ENCODE peak calls at places on chromosomes 11 and 22, in five cellular contexts. M, D, E, S and G are unnamed samples.
A peak's percentile ranks its signal among the peaks of the same experiment; 100 is the strongest.

GRCh38 chr11:57566564-57567209 is 785 bp downstream of the UBE2L6 start:
- DNase-seq in E (no peak), M (no peak), D (no peak), S (no peak), G (peak; percentile 38)

GRCh38 chr11:119752946-119753345 is 23.9 kb upstream of the NECTIN1 start:
- DNase-seq in S (no peak), E (no peak), M (no peak), D (no peak), G (no peak)

GRCh38 chr11:45859661-45860140 is 12.4 kb downstream of the CRY2 start:
- DNase-seq in S (no peak), M (no peak), D (peak; percentile 98), E (no peak), G (peak; percentile 87)

GRCh38 chr11:69615545-69616278 is 25.2 kb upstream of the CCND1 start:
- DNase-seq in E (no peak), D (no peak), M (no peak), S (no peak), G (peak; percentile 72)

GRCh38 chr22:30159561-30160353 is 79.5 kb downstream of the HORMAD2 start:
- DNase-seq in M (no peak), S (no peak), E (no peak), D (no peak), G (no peak)

GRCh38 chr22:19978748-19979147 is 37.1 kb upstream of the TXNRD2 start:
- DNase-seq in S (no peak), M (no peak), D (no peak), E (no peak), G (no peak)

GRCh38 chr11:85821636-85822035 is 10.7 kb upstream of the SYTL2 start:
- DNase-seq in D (no peak), M (no peak), E (no peak), S (no peak), G (no peak)

GRCh38 chr11:118398797-118399564 is 2.4 kb upstream of the ATP5MG start:
- DNase-seq in S (no peak), D (no peak), E (no peak), M (no peak), G (no peak)

GRCh38 chr11:117819096-117820040 is 5.2 kb downstream of the FXYD2 start:
- DNase-seq in M (peak; percentile 64), S (no peak), E (peak; percentile 40), D (no peak), G (peak; percentile 89)

GRCh38 chr11:88206746-88207145 is 31.5 kb upstream of the RAB38 start:
- DNase-seq in E (no peak), M (no peak), S (no peak), D (no peak), G (no peak)

GRCh38 chr22:50360578-50360977 is 17.5 kb downstream of the PPP6R2 start:
- DNase-seq in S (no peak), D (no peak), M (no peak), E (no peak), G (no peak)

GRCh38 chr22:41050873-41051272 is 41.5 kb upstream of the EP300 start:
- DNase-seq in S (no peak), D (no peak), E (no peak), M (no peak), G (no peak)

GRCh38 chr22:41178425-41178975 is 26.6 kb upstream of the L3MBTL2 start:
- DNase-seq in D (peak; percentile 69), E (no peak), S (no peak), M (no peak), G (no peak)

GRCh38 chr11:47376543-47377371 is 1.6 kb downstream of the SPI1 start:
- DNase-seq in E (no peak), D (no peak), M (no peak), S (no peak), G (peak; percentile 75)

GRCh38 chr11:108698844-108699642 is 34.2 kb downstream of the DDX10 start:
- DNase-seq in S (no peak), E (no peak), D (no peak), M (no peak), G (no peak)